ENCODE peak calls at places on chromosome 5, in six cellular contexts. One of them, this sample, is unnamed.

GRCh38 chr5:95620030-95620869 is at the start of gene GPR150:
- DNase-seq in A549: peak; percentile 60
- DNase-seq in lower leg skin: peak; percentile 89
- DNase-seq in transverse colon: peak; percentile 71
- DNase-seq in spleen: peak; percentile 94
- DNase-seq in body of pancreas: peak; percentile 80
- DNase-seq in this sample: peak; percentile 48

GRCh38 chr5:137858223-137858916 is 9.3 kb upstream of the MYOT start:
- DNase-seq in A549: no peak
- DNase-seq in lower leg skin: no peak
- DNase-seq in transverse colon: no peak
- DNase-seq in spleen: no peak
- DNase-seq in body of pancreas: no peak
- DNase-seq in this sample: no peak

GRCh38 chr5:170632985-170633234 is 129.1 kb downstream of the KCNIP1 start:
- DNase-seq in A549: no peak
- DNase-seq in lower leg skin: no peak
- DNase-seq in transverse colon: peak; percentile 45
- DNase-seq in spleen: peak; percentile 87
- DNase-seq in body of pancreas: peak; percentile 55
- DNase-seq in this sample: no peak

GRCh38 chr5:73446631-73447233 is 1.8 kb downstream of the FOXD1 start:
- DNase-seq in A549: peak; percentile 35
- DNase-seq in lower leg skin: no peak
- DNase-seq in transverse colon: no peak
- DNase-seq in spleen: no peak
- DNase-seq in body of pancreas: no peak
- DNase-seq in this sample: no peak

GRCh38 chr5:138752951-138753793 is at the start of gene CTNNA1:
- DNase-seq in A549: peak; percentile 77
- DNase-seq in lower leg skin: peak; percentile 95
- DNase-seq in transverse colon: peak; percentile 86
- DNase-seq in spleen: peak; percentile 93
- DNase-seq in body of pancreas: peak; percentile 91
- DNase-seq in this sample: peak; percentile 92

GRCh38 chr5:53109041-53109435 is 519 bp downstream of the MOCS2 start:
- DNase-seq in A549: peak; percentile 6
- DNase-seq in lower leg skin: no peak
- DNase-seq in transverse colon: no peak
- DNase-seq in spleen: no peak
- DNase-seq in body of pancreas: no peak
- DNase-seq in this sample: no peak

GRCh38 chr5:40988761-40989510 is 79.6 kb downstream of the C7 start:
- DNase-seq in A549: peak; percentile 2
- DNase-seq in lower leg skin: no peak
- DNase-seq in transverse colon: no peak
- DNase-seq in spleen: no peak
- DNase-seq in body of pancreas: no peak
- DNase-seq in this sample: no peak

GRCh38 chr5:143442398-143442797 is 38.9 kb upstream of the NR3C1 start:
- DNase-seq in A549: no peak
- DNase-seq in lower leg skin: no peak
- DNase-seq in transverse colon: no peak
- DNase-seq in spleen: no peak
- DNase-seq in body of pancreas: no peak
- DNase-seq in this sample: no peak

GRCh38 chr5:60972225-60972624 is 27.2 kb downstream of the NDUFAF2 start:
- DNase-seq in A549: no peak
- DNase-seq in lower leg skin: no peak
- DNase-seq in transverse colon: no peak
- DNase-seq in spleen: no peak
- DNase-seq in body of pancreas: no peak
- DNase-seq in this sample: no peak

GRCh38 chr5:96079075-96079474 is 117.4 kb upstream of the ELL2 start:
- DNase-seq in A549: peak; percentile 76
- DNase-seq in lower leg skin: no peak
- DNase-seq in transverse colon: no peak
- DNase-seq in spleen: no peak
- DNase-seq in body of pancreas: no peak
- DNase-seq in this sample: no peak

GRCh38 chr5:61974680-61975079 is 331.3 kb upstream of the KIF2A start:
- DNase-seq in A549: no peak
- DNase-seq in lower leg skin: no peak
- DNase-seq in transverse colon: no peak
- DNase-seq in spleen: no peak
- DNase-seq in body of pancreas: no peak
- DNase-seq in this sample: no peak

GRCh38 chr5:121819661-121820261 is 31.9 kb upstream of the FTMT start:
- DNase-seq in A549: no peak
- DNase-seq in lower leg skin: no peak
- DNase-seq in transverse colon: no peak
- DNase-seq in spleen: no peak
- DNase-seq in body of pancreas: no peak
- DNase-seq in this sample: no peak

GRCh38 chr5:27473300-27474053 is 435.1 kb upstream of the CDH9 start:
- DNase-seq in A549: peak; percentile 43
- DNase-seq in lower leg skin: no peak
- DNase-seq in transverse colon: no peak
- DNase-seq in spleen: no peak
- DNase-seq in body of pancreas: no peak
- DNase-seq in this sample: no peak

GRCh38 chr5:173451651-173452050 is 123.4 kb upstream of the STC2 start:
- DNase-seq in A549: no peak
- DNase-seq in lower leg skin: no peak
- DNase-seq in transverse colon: no peak
- DNase-seq in spleen: no peak
- DNase-seq in body of pancreas: no peak
- DNase-seq in this sample: no peak

GRCh38 chr5:60332244-60333018 is 367.5 kb downstream of the DEPDC1B start:
- DNase-seq in A549: no peak
- DNase-seq in lower leg skin: no peak
- DNase-seq in transverse colon: no peak
- DNase-seq in spleen: no peak
- DNase-seq in body of pancreas: no peak
- DNase-seq in this sample: no peak

GRCh38 chr5:169745441-169746146 is 108.5 kb downstream of the DOCK2 start:
- DNase-seq in A549: no peak
- DNase-seq in lower leg skin: no peak
- DNase-seq in transverse colon: no peak
- DNase-seq in spleen: no peak
- DNase-seq in body of pancreas: no peak
- DNase-seq in this sample: no peak

GRCh38 chr5:124742983-124743533 is 3.4 kb downstream of the ZNF608 start:
- DNase-seq in A549: no peak
- DNase-seq in lower leg skin: no peak
- DNase-seq in transverse colon: peak; percentile 42
- DNase-seq in spleen: no peak
- DNase-seq in body of pancreas: peak; percentile 54
- DNase-seq in this sample: no peak

GRCh38 chr5:111932628-111933027 is 175.6 kb upstream of the NREP start:
- DNase-seq in A549: no peak
- DNase-seq in lower leg skin: no peak
- DNase-seq in transverse colon: no peak
- DNase-seq in spleen: no peak
- DNase-seq in body of pancreas: no peak
- DNase-seq in this sample: no peak

DNA sequence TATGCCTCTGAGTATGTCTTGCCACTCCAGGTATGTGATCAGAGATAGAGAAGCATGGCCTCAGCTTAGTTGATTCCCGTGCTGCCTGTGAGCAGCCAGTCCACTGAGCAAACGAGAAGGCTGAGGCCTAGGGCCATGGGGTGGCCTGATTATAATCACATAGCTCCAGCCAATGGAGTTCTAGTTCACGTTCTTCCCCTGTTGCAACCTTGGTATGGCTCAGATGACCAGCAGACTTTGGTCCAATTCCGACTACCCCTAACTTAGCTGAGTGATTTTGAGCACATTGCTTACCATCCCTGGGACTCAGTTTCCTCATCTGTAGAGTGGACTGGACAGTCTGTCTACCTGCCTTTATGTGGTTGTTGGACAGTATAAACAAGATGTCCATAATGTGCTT is 68.4 kb downstream of the PPARGC1B start:
- DNase-seq in A549: peak; percentile 17
- DNase-seq in lower leg skin: no peak
- DNase-seq in transverse colon: no peak
- DNase-seq in spleen: no peak
- DNase-seq in body of pancreas: no peak
- DNase-seq in this sample: no peak
- TF ChIP-seq POLR2A in A549: no peak
- TF ChIP-seq POLR2A in lower leg skin: no peak
- TF ChIP-seq POLR2A in transverse colon: no peak
- TF ChIP-seq POLR2A in spleen: no peak
- TF ChIP-seq POLR2A in body of pancreas: no peak
- TF ChIP-seq POLR2A in this sample: no peak

GRCh38 chr5:69505306-69505705 is 12.7 kb downstream of the OCLN start:
- DNase-seq in A549: no peak
- DNase-seq in lower leg skin: no peak
- DNase-seq in transverse colon: no peak
- DNase-seq in spleen: no peak
- DNase-seq in body of pancreas: no peak
- DNase-seq in this sample: no peak

GRCh38 chr5:69504036-69504435 is 11.4 kb downstream of the OCLN start:
- DNase-seq in A549: no peak
- DNase-seq in lower leg skin: no peak
- DNase-seq in transverse colon: no peak
- DNase-seq in spleen: no peak
- DNase-seq in body of pancreas: no peak
- DNase-seq in this sample: no peak

GRCh38 chr5:69510694-69511093 is 18.1 kb downstream of the OCLN start:
- DNase-seq in A549: no peak
- DNase-seq in lower leg skin: no peak
- DNase-seq in transverse colon: no peak
- DNase-seq in spleen: no peak
- DNase-seq in body of pancreas: no peak
- DNase-seq in this sample: no peak

GRCh38 chr5:69512740-69513260 is 20.2 kb downstream of the OCLN start:
- DNase-seq in A549: no peak
- DNase-seq in lower leg skin: no peak
- DNase-seq in transverse colon: no peak
- DNase-seq in spleen: no peak
- DNase-seq in body of pancreas: no peak
- DNase-seq in this sample: no peak

GRCh38 chr5:69509212-69509611 is 16.6 kb downstream of the OCLN start:
- DNase-seq in A549: no peak
- DNase-seq in lower leg skin: no peak
- DNase-seq in transverse colon: no peak
- DNase-seq in spleen: no peak
- DNase-seq in body of pancreas: no peak
- DNase-seq in this sample: no peak
- TF ChIP-seq CTCF in A549: no peak
- TF ChIP-seq CTCF in lower leg skin: no peak
- TF ChIP-seq CTCF in transverse colon: no peak
- TF ChIP-seq CTCF in spleen: no peak
- TF ChIP-seq CTCF in body of pancreas: no peak
- TF ChIP-seq CTCF in this sample: no peak

DNA sequence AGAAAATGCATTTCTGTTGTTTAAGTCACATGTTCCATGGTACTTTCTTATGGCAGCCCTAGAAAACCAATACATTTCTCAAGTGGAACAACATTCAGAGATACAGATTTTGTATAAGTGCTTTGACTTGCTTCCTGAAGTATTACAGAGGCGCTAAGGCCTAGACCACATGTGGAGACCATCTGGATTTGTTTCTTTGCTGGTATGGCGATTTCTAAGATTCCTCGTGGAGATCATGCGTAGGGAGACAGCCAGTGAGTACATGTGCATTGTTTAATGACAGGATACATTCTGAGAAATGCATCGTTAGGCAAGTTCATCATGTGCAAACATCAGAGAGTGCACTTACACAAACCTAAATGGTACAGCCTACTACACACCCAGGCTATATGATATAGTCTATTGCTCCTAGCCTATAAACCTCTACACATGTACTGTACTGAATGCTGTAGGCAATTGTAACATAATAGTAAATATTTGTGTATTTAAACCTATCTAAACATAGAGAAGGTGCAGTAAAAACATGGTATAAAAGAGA is 16.5 kb upstream of the CEP120 start:
- DNase-seq in A549: no peak
- DNase-seq in lower leg skin: no peak
- DNase-seq in transverse colon: no peak
- DNase-seq in spleen: no peak
- DNase-seq in body of pancreas: no peak
- DNase-seq in this sample: no peak
- TF ChIP-seq POLR2A in A549: no peak
- TF ChIP-seq POLR2A in lower leg skin: no peak
- TF ChIP-seq POLR2A in transverse colon: no peak
- TF ChIP-seq POLR2A in spleen: no peak
- TF ChIP-seq POLR2A in body of pancreas: no peak
- TF ChIP-seq POLR2A in this sample: no peak

DNA sequence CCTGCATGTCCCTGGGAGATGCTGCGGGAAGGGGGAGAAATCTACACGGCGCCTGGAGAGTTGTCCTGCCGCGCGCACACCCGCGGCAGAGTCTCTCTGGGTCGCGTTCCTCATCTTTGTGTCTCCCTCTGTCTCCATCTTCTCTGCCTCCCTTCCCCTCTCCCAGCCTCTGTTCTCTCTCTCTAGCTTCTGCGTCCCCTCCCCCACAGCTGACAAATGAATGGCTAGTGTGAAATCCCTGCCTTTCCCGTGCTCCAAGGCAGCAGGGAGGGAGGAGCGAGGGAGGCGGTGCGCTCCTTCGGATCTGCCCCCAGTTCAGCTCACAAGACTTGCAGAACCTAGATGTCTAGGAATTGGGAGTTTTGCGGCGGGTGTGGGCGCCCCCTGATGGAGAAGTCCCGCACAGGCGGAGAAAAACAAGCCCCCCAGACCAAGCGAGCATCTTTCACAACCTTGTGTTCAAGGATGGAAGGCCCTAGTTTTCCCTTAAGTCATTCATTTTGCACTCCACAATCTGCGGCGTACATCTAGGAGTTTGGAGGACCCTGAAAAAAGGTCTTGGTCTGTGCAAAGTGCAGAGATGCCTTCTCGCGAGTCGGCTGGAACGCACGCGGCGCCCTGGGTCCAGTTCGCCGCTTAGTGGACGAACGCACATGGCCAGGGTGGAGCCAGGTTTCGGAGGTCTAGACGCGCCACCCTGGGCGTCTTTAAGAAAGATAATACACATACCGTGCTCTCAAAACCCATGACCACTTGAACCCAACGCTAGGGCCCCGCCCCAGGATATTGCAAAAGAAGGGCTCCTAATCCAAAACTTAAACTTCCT is 2.0 kb downstream of the VCAN start:
- DNase-seq in A549: peak; percentile 95
- DNase-seq in lower leg skin: peak; percentile 97
- DNase-seq in transverse colon: peak; percentile 70
- DNase-seq in spleen: peak; percentile 85
- DNase-seq in body of pancreas: peak; percentile 78
- DNase-seq in this sample: peak; percentile 25
- TF ChIP-seq CTCF in A549: peak; percentile 82
- TF ChIP-seq CTCF in lower leg skin: no peak
- TF ChIP-seq CTCF in transverse colon: peak; percentile 52
- TF ChIP-seq CTCF in spleen: peak; percentile 73
- TF ChIP-seq CTCF in body of pancreas: peak; percentile 77
- TF ChIP-seq CTCF in this sample: peak; percentile 13

GRCh38 chr5:434443-435146 is 8.4 kb upstream of the EXOC3 start:
- DNase-seq in A549: no peak
- DNase-seq in lower leg skin: no peak
- DNase-seq in transverse colon: no peak
- DNase-seq in spleen: peak; percentile 71
- DNase-seq in body of pancreas: no peak
- DNase-seq in this sample: peak; percentile 34
- TF ChIP-seq POLR2A in A549: no peak
- TF ChIP-seq POLR2A in lower leg skin: no peak
- TF ChIP-seq POLR2A in transverse colon: no peak
- TF ChIP-seq POLR2A in spleen: no peak
- TF ChIP-seq POLR2A in body of pancreas: no peak
- TF ChIP-seq POLR2A in this sample: no peak

This sample was measured in Peyer's patch.